ENCODE peak calls at places on chromosomes 2 and 18, in five cellular contexts. G is transverse colon; M is HFFc6; N is stimulated activated CD8-positive, alpha-beta memory T cell treated with anti-CD3 and anti-CD28 coated beads, Interleukin-15, amount 100 ng/mL, for 24 hours; B is COLO829. J is an unnamed sample.

GRCh38 chr2:223587301-223587700 is 14.9 kb downstream of the SCG2 start:
- DNase-seq in G (no peak), M (no peak), N (no peak), B (no peak), J (no peak)

GRCh38 chr18:5841518-5841917 is 53.8 kb downstream of the TMEM200C start:
- DNase-seq in G (no peak), M (no peak), N (no peak), B (peak), J (no peak)

GRCh38 chr18:58590231-58590630 is 38.7 kb downstream of the ALPK2 start:
- DNase-seq in G (no peak), M (peak), N (no peak), B (no peak), J (no peak)

GRCh38 chr2:162025121-162025911 is 48.7 kb downstream of the DPP4 start:
- DNase-seq in G (no peak), M (peak), N (no peak), B (no peak), J (no peak)

GRCh38 chr2:197675246-197675645 is at the start of gene RFTN2:
- DNase-seq in G (no peak), M (no peak), N (no peak), B (no peak), J (peak)

GRCh38 chr2:174691203-174691779 is 73.0 kb downstream of the CHRNA1 start:
- DNase-seq in G (no peak), M (no peak), N (no peak), B (peak), J (peak)

GRCh38 chr2:45585267-45585861 is 25.7 kb downstream of the SRBD1 start:
- DNase-seq in G (no peak), M (peak), N (no peak), B (peak), J (peak)

GRCh38 chr2:148298201-148298600 is 277.3 kb downstream of the MBD5 start:
- DNase-seq in G (no peak), M (no peak), N (no peak), B (no peak), J (no peak)

GRCh38 chr18:13240060-13240725 is 21.6 kb downstream of the LDLRAD4 start:
- DNase-seq in G (no peak), M (no peak), N (no peak), B (no peak), J (no peak)

GRCh38 chr2:9249036-9249800 is 42.6 kb downstream of the ASAP2 start:
- DNase-seq in G (peak), M (peak), N (no peak), B (no peak), J (no peak)

GRCh38 chr18:56172527-56172926 is 465.9 kb downstream of the TXNL1 start:
- DNase-seq in G (no peak), M (no peak), N (no peak), B (no peak), J (no peak)